ENCODE peak calls at places on chromosomes 11 and 22, in seven cellular contexts. One of them, this sample, is unnamed.

GRCh38 chr22:22554324-22555284 is 4.5 kb downstream of the PRAME start:
- DNase-seq in CD8-positive, alpha-beta T cell: no peak
- DNase-seq in fibroblast of mammary gland: no peak
- DNase-seq in AG09319: no peak
- DNase-seq in EL: no peak
- DNase-seq in GM12865: peak; percentile 14
- DNase-seq in osteocyte: no peak
- DNase-seq in this sample: no peak

GRCh38 chr22:38196791-38197429 is 4.9 kb upstream of the MAFF start:
- DNase-seq in CD8-positive, alpha-beta T cell: no peak
- DNase-seq in fibroblast of mammary gland: no peak
- DNase-seq in AG09319: no peak
- DNase-seq in EL: peak; percentile 36
- DNase-seq in GM12865: no peak
- DNase-seq in osteocyte: no peak
- DNase-seq in this sample: no peak

GRCh38 chr11:128552783-128553661 is 34.3 kb downstream of the ETS1 start:
- DNase-seq in CD8-positive, alpha-beta T cell: no peak
- DNase-seq in fibroblast of mammary gland: peak; percentile 83
- DNase-seq in AG09319: peak; percentile 88
- DNase-seq in EL: no peak
- DNase-seq in GM12865: peak; percentile 96
- DNase-seq in osteocyte: no peak
- DNase-seq in this sample: no peak

GRCh38 chr22:29353286-29353685 is 35.1 kb downstream of the AP1B1 start:
- DNase-seq in CD8-positive, alpha-beta T cell: no peak
- DNase-seq in fibroblast of mammary gland: no peak
- DNase-seq in AG09319: no peak
- DNase-seq in EL: no peak
- DNase-seq in GM12865: no peak
- DNase-seq in osteocyte: no peak
- DNase-seq in this sample: no peak

GRCh38 chr11:116540645-116541044 is 232.1 kb downstream of the BUD13 start:
- DNase-seq in CD8-positive, alpha-beta T cell: no peak
- DNase-seq in fibroblast of mammary gland: no peak
- DNase-seq in AG09319: no peak
- DNase-seq in EL: no peak
- DNase-seq in GM12865: no peak
- DNase-seq in osteocyte: no peak
- DNase-seq in this sample: no peak

GRCh38 chr11:11229691-11230090 is 123.4 kb downstream of the CSNK2A3 start:
- DNase-seq in CD8-positive, alpha-beta T cell: no peak
- DNase-seq in fibroblast of mammary gland: peak; percentile 14
- DNase-seq in AG09319: no peak
- DNase-seq in EL: no peak
- DNase-seq in GM12865: no peak
- DNase-seq in osteocyte: no peak
- DNase-seq in this sample: no peak

GRCh38 chr11:63177872-63178271 is 33.9 kb upstream of the SLC22A24 start:
- DNase-seq in CD8-positive, alpha-beta T cell: no peak
- DNase-seq in fibroblast of mammary gland: no peak
- DNase-seq in AG09319: no peak
- DNase-seq in EL: no peak
- DNase-seq in GM12865: no peak
- DNase-seq in osteocyte: no peak
- DNase-seq in this sample: no peak

GRCh38 chr11:100808904-100809491 is 121.9 kb downstream of the ARHGAP42 start:
- DNase-seq in CD8-positive, alpha-beta T cell: no peak
- DNase-seq in fibroblast of mammary gland: peak; percentile 52
- DNase-seq in AG09319: no peak
- DNase-seq in EL: peak; percentile 61
- DNase-seq in GM12865: no peak
- DNase-seq in osteocyte: no peak
- DNase-seq in this sample: no peak

GRCh38 chr11:107882095-107882820 is 23.7 kb upstream of the SLC35F2 start:
- DNase-seq in CD8-positive, alpha-beta T cell: no peak
- DNase-seq in fibroblast of mammary gland: no peak
- DNase-seq in AG09319: no peak
- DNase-seq in EL: no peak
- DNase-seq in GM12865: no peak
- DNase-seq in osteocyte: no peak
- DNase-seq in this sample: no peak

GRCh38 chr11:85431319-85431718 is 195.8 kb downstream of the DLG2 start:
- DNase-seq in CD8-positive, alpha-beta T cell: no peak
- DNase-seq in fibroblast of mammary gland: no peak
- DNase-seq in AG09319: no peak
- DNase-seq in EL: no peak
- DNase-seq in GM12865: no peak
- DNase-seq in osteocyte: no peak
- DNase-seq in this sample: no peak

GRCh38 chr11:27174026-27174425 is 133.4 kb downstream of the BBOX1 start:
- DNase-seq in CD8-positive, alpha-beta T cell: no peak
- DNase-seq in fibroblast of mammary gland: no peak
- DNase-seq in AG09319: no peak
- DNase-seq in EL: no peak
- DNase-seq in GM12865: no peak
- DNase-seq in osteocyte: no peak
- DNase-seq in this sample: no peak

GRCh38 chr22:48204296-48204695 is 1441.8 kb downstream of the TBC1D22A start:
- DNase-seq in CD8-positive, alpha-beta T cell: no peak
- DNase-seq in fibroblast of mammary gland: no peak
- DNase-seq in AG09319: no peak
- DNase-seq in EL: no peak
- DNase-seq in GM12865: no peak
- DNase-seq in osteocyte: peak; percentile 25
- DNase-seq in this sample: no peak

GRCh38 chr11:104556606-104557301 is 341.5 kb downstream of the CASP12 start:
- DNase-seq in CD8-positive, alpha-beta T cell: no peak
- DNase-seq in fibroblast of mammary gland: no peak
- DNase-seq in AG09319: no peak
- DNase-seq in EL: no peak
- DNase-seq in GM12865: no peak
- DNase-seq in osteocyte: no peak
- DNase-seq in this sample: no peak

GRCh38 chr11:8962827-8963226 is 1.4 kb downstream of the TMEM9B start:
- DNase-seq in CD8-positive, alpha-beta T cell: no peak
- DNase-seq in fibroblast of mammary gland: no peak
- DNase-seq in AG09319: no peak
- DNase-seq in EL: no peak
- DNase-seq in GM12865: no peak
- DNase-seq in osteocyte: no peak
- DNase-seq in this sample: no peak

This sample was measured in 8988T.